ENCODE peak calls at places on chromosomes 13 and 19, in five cellular contexts. R is pancreas; L is CD8-positive, alpha-beta T cell; X is endodermal cell; G is astrocyte. K is an unnamed sample. For H3K36me3, the result is how much of the 10 kb centered on the place peaks cover.

GRCh38 chr13:72545030-72545719 is 182.3 kb downstream of the MZT1 start:
- DNase-seq in R (no peak), L (no peak), X (no peak), G (no peak), K (no peak)

GRCh38 chr13:31980842-31981241 is 50.7 kb upstream of the FRY start:
- DNase-seq in R (no peak), L (no peak), X (no peak), G (no peak), K (no peak)

GRCh38 chr19:10270616-10271394 is at the start of gene ICAM1:
- DNase-seq in R (peak), L (peak), X (peak), G (peak), K (peak)

GRCh38 chr13:48578516-48579166 is 45.8 kb upstream of the RCBTB2 start:
- DNase-seq in R (no peak), L (no peak), X (no peak), G (no peak), K (no peak)

GRCh38 chr13:86976521-86977324 is 694.4 kb upstream of the SLITRK5 start:
- DNase-seq in R (no peak), L (no peak), X (no peak), G (peak), K (no peak)

GRCh38 chr19:4390862-4391693 is 9.3 kb downstream of the SH3GL1 start:
- DNase-seq in R (no peak), L (no peak), X (no peak), G (no peak), K (no peak)

GRCh38 chr13:45301263-45301662 is 39.7 kb downstream of the TPT1 start:
- DNase-seq in R (no peak), L (no peak), X (no peak), G (no peak), K (no peak)

GRCh38 chr13:26377038-26377437 is 123.1 kb downstream of the CDK8 start:
- DNase-seq in R (no peak), L (no peak), X (peak), G (no peak), K (no peak)

GRCh38 chr13:47463726-47464125 is 537.3 kb downstream of the SUCLA2 start:
- DNase-seq in R (no peak), L (no peak), X (peak), G (peak), K (no peak)

GRCh38 chr19:7558667-7559066 is 23.1 kb downstream of the PNPLA6 start:
- DNase-seq in R (no peak), L (no peak), X (no peak), G (no peak), K (no peak)

GRCh38 chr19:6108721-6109633 is 1.3 kb downstream of the RFX2 start:
- DNase-seq in R (no peak), L (peak), X (peak), G (peak), K (peak)

GRCh38 chr13:73244486-73244885 is 185.7 kb downstream of the KLF5 start:
- DNase-seq in R (no peak), L (no peak), X (no peak), G (no peak), K (no peak)

GRCh38 chr19:7924241-7924640 is 1.7 kb downstream of the CTXN1 start:
- DNase-seq in R (no peak), L (no peak), X (no peak), G (no peak), K (no peak)

GRCh38 chr13:72839831-72840426 is 58.0 kb downstream of the PIBF1 start:
- DNase-seq in R (peak), L (no peak), X (peak), G (peak), K (no peak)

GRCh38 chr19:19064811-19065745 is 1.3 kb downstream of the SLC25A42 start:
- DNase-seq in R (no peak), L (peak), X (peak), G (no peak), K (no peak)

GRCh38 chr19:33535176-33535575 is 13.6 kb upstream of the PEPD start:
- DNase-seq in R (no peak), L (no peak), X (no peak), G (peak), K (no peak)

GRCh38 chr13:33244210-33244906 is 41.2 kb downstream of the STARD13 start:
- DNase-seq in R (no peak), L (no peak), X (no peak), G (no peak), K (no peak)

GRCh38 chr19:45283443-45284033 is 32.5 kb downstream of the MARK4 start:
- DNase-seq in R (no peak), L (no peak), X (no peak), G (no peak), K (no peak)
- H3K36me3 ChIP-seq in R (under half), L (under half), X (half or more), G (under half), K (under half)

DNA sequence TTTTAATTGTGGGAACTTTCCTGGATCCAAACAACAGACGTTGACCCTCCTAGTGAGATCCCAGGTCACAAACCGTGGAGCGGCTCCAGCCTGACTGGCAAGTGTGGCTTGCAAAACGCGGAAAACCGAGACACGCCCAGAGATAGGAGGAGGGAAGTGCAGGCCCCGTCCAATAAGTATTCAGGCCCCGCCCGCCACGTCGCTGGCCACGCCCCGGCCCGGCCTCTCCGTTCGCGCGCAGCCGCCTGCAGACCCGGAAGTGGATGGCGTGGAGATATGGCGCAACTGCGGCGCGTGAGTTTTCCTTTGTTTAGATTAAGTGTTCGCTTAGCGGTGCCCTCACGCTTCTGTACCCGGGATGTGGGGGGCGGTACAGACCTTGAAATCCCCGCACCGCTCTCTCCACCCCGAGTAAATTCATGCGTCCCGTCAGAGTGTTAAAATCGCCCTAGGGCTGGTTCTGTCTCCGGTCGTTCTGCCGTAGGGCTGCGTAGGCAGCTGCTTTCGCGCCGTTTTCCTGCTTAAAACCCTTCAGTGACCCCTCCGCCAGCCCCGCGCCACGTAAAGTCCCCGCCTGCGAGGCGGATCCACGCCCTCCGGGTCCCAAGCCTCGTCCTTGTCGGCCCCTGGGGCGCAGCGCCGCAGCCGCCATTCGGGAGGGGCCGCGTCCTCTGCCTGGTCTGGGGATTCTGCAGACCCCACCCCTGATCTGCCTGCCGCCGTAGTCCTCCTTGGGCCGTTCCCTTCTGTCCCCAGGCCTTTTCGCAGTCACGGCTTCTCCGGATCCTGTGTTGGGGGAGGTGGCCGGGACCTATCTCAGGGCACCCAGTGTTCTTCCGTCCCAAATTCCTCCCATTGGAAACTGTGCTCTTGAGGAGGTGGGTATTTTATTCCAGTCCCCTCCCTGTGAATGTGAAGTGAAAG is at the start of gene ZNF766:
- DNase-seq in R (peak), L (peak), X (peak), G (peak), K (peak)
- H3K4me3 ChIP-seq in R (peak), L (peak), X (peak), G (peak), K (peak)

DNA sequence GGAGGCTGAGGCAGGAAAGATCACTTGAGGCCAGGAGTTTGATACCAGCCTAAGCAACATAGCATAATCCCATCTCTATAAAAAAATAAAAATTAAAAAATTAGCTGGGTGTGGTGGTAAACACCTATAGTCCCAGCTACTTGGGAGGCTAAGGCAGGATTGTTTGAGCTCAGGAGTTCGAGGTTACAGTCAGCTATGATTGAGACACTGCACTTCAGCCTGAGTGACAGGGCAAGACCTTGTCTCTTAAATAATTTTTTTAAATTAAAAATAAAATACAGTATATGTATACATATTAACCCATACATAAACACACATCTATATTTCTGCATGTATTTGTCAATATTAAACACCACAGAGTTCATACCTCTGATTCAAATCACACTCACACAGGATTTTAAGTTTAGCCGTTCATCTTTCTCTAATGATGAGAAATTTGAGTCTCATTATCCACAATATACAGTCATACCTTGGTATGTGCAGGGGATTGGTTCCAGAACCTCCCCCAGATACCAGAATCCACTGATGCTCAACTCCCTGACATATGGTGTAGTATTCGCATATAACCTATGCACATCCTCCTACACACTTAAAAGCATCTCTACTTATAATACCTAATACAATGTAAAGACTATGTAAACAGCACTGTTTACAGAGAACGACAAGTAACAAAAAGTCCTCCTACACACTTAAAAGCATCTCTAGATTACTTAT is 44.7 kb downstream of the PSPC1 start:
- DNase-seq in R (no peak), L (no peak), X (no peak), G (peak), K (no peak)
- H3K36me3 ChIP-seq in R (under half), L (under half), X (half or more), G (under half), K (under half)

GRCh38 chr13:77909827-77910226 is 8.8 kb downstream of the EDNRB start:
- DNase-seq in R (no peak), L (no peak), X (no peak), G (no peak), K (no peak)

GRCh38 chr13:77919351-77920294 is 992 bp upstream of the EDNRB start:
- DNase-seq in R (no peak), L (no peak), X (peak), G (peak), K (peak)

GRCh38 chr13:77918391-77919261 is at the start of gene EDNRB:
- DNase-seq in R (no peak), L (no peak), X (peak), G (peak), K (peak)

GRCh38 chr13:77916481-77916880 is 2.1 kb downstream of the EDNRB start:
- DNase-seq in R (no peak), L (no peak), X (no peak), G (no peak), K (no peak)

GRCh38 chr13:77915676-77916075 is 3.0 kb downstream of the EDNRB start:
- DNase-seq in R (no peak), L (no peak), X (no peak), G (no peak), K (no peak)
- H3K4me3 ChIP-seq in R (no peak), L (no peak), X (no peak), G (no peak), K (peak)

GRCh38 chr19:307793-308420 is 16.7 kb upstream of the PLPP2 start:
- DNase-seq in R (no peak), L (no peak), X (no peak), G (no peak), K (peak)

GRCh38 chr19:306151-306900 is 15.1 kb upstream of the PLPP2 start:
- DNase-seq in R (no peak), L (no peak), X (no peak), G (no peak), K (no peak)

GRCh38 chr19:305240-306150 is 14.3 kb upstream of the PLPP2 start:
- DNase-seq in R (no peak), L (no peak), X (no peak), G (no peak), K (peak)

GRCh38 chr19:308471-309205 is 17.4 kb upstream of the PLPP2 start:
- DNase-seq in R (no peak), L (no peak), X (no peak), G (no peak), K (peak)

DNA sequence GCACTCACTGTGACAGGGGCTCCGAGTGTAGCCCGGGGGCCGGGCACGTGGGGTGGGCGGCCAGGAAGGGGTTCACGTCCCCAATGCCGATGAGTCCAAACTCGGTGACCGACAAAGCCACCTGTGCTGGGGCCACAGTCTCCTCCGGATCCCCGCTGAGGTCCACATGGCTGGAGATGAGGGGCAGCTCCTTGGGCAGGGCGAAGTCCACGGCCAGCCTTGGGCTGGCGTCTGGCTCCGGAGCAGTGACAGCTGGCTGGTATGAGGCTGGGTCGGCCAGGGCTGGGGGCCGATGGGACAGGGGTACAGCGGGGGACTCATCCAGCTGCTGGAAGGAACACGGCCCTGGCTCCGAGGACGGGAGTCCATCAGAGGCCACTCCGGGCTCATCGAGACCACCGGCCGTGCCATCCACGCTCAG is 15.9 kb upstream of the PLPP2 start:
- DNase-seq in R (no peak), L (no peak), X (no peak), G (no peak), K (peak)
- H3K36me3 ChIP-seq in R (under half), L (under half), X (under half), G (under half), K (under half)

GRCh38 chr19:39098365-39099269 is 14.4 kb downstream of the ACP7 start:
- DNase-seq in R (no peak), L (no peak), X (peak), G (no peak), K (no peak)
- H3K4me3 ChIP-seq in R (no peak), L (no peak), X (no peak), G (no peak), K (no peak)

GRCh38 chr19:47352095-47352494 is 3.0 kb downstream of the DHX34 start:
- DNase-seq in R (no peak), L (no peak), X (no peak), G (no peak), K (no peak)
- H3K36me3 ChIP-seq in R (under half), L (under half), X (half or more), G (under half), K (under half)

GRCh38 chr19:57436392-57436791 is 1.3 kb downstream of the ZNF749 start:
- DNase-seq in R (no peak), L (no peak), X (no peak), G (no peak), K (no peak)
- H3K4me3 ChIP-seq in R (no peak), L (peak), X (peak), G (peak), K (peak)

DNA sequence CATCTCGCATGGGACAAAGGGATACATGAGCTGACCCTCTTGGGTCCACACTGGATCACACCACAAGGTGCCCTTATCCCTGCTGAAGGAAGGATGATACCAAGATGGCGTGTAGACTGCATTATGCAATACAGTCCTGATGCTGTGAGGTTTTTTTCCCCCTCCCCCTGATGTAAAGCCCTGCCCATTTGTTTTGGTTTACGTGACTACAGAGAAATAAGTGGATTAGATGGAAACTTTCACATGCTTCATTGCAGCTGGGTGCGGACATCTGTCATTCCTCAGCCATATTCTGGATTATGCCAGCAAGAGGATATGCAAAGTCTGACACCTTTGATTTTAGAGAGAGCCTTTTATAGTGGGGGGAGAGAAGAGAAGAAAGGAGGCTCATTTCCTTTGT is 321.0 kb downstream of the ZNF536 start:
- DNase-seq in R (no peak), L (no peak), X (no peak), G (no peak), K (no peak)
- H3K36me3 ChIP-seq in R (under half), L (under half), X (under half), G (under half), K (under half)

GRCh38 chr19:40598121-40598917 is 2.9 kb upstream of the LTBP4 start:
- DNase-seq in R (peak), L (peak), X (peak), G (peak), K (peak)
- H3K4me3 ChIP-seq in R (no peak), L (no peak), X (peak), G (peak), K (no peak)